ENCODE peak calls at places on chromosomes 4 and X, in five cellular contexts. L, I, Z, X and B are unnamed samples.
A peak's percentile ranks its signal among the peaks of the same experiment; 100 is the strongest.

GRCh38 chrX:8139713-8140112 is 31.4 kb downstream of the VCX2 start:
- DNase-seq in L (no peak), Z (no peak), I (no peak), X (no peak), B (no peak)

GRCh38 chrX:2474963-2475726 is 25.6 kb downstream of the DHRSX start:
- DNase-seq in Z (no peak), L (no peak), I (no peak), X (no peak), B (no peak)

GRCh38 chr4:139144161-139144859 is 32.7 kb downstream of the ELF2 start:
- DNase-seq in L (no peak), I (no peak), Z (peak; percentile 43), X (peak; percentile 30), B (no peak)

GRCh38 chr4:187550256-187550950 is 445.2 kb upstream of the ZFP42 start:
- DNase-seq in X (no peak), I (no peak), L (no peak), Z (no peak), B (no peak)

GRCh38 chrX:120419465-120419864 is 49.6 kb downstream of the LAMP2 start:
- DNase-seq in L (no peak), X (no peak), I (no peak), Z (no peak), B (no peak)

GRCh38 chr4:79576480-79576803 is 168.4 kb upstream of the GK2 start:
- DNase-seq in Z (peak; percentile 56), I (no peak), L (peak; percentile 15), X (peak; percentile 65), B (no peak)

GRCh38 chr4:112938461-112939058 is 110.9 kb upstream of the ANK2 start:
- DNase-seq in Z (peak; percentile 64), L (peak; percentile 32), X (peak; percentile 19), I (no peak), B (no peak)

GRCh38 chr4:159416073-159416472 is 313.2 kb downstream of the RAPGEF2 start:
- DNase-seq in L (no peak), X (no peak), Z (no peak), I (no peak), B (no peak)

GRCh38 chr4:114890773-114891172 is 222.6 kb downstream of the NDST4 start:
- DNase-seq in I (no peak), Z (no peak), X (no peak), L (no peak), B (no peak)

GRCh38 chrX:39665830-39666518 is 431.8 kb downstream of the BCOR start:
- DNase-seq in I (no peak), L (no peak), Z (no peak), X (no peak), B (no peak)

GRCh38 chr4:183469327-183469726 is 24.9 kb downstream of the CDKN2AIP start:
- DNase-seq in I (no peak), Z (no peak), X (no peak), L (no peak), B (no peak)

GRCh38 chr4:5984843-5985242 is 33.4 kb downstream of the C4orf50 start:
- DNase-seq in X (no peak), I (no peak), L (no peak), Z (no peak), B (no peak)

GRCh38 chr4:31160146-31160545 is 440.0 kb downstream of the PCDH7 start:
- DNase-seq in Z (no peak), X (no peak), I (no peak), L (no peak), B (no peak)

GRCh38 chr4:336099-336892 is 1.3 kb upstream of the ZNF141 start:
- DNase-seq in L (no peak), X (peak; percentile 34), Z (peak; percentile 21), I (no peak), B (no peak)

GRCh38 chrX:9788908-9789307 is 2.7 kb downstream of the SHROOM2 start:
- DNase-seq in X (no peak), Z (no peak), I (no peak), L (peak; percentile 43), B (no peak)

GRCh38 chr4:112546476-112546875 is 30.5 kb upstream of the NEUROG2 start:
- DNase-seq in L (no peak), Z (peak; percentile 33), I (no peak), X (no peak), B (no peak)

GRCh38 chr4:18923496-18924161 is 902.1 kb upstream of the LCORL start:
- DNase-seq in I (no peak), X (peak; percentile 38), L (no peak), Z (no peak), B (no peak)

GRCh38 chr4:186792994-186793393 is 69.3 kb upstream of the FAT1 start:
- DNase-seq in L (no peak), X (no peak), I (no peak), Z (no peak), B (no peak)

GRCh38 chr4:40747436-40747835 is 2.3 kb upstream of the NSUN7 start:
- DNase-seq in X (no peak), Z (no peak), L (peak; percentile 2), I (no peak), B (no peak)

GRCh38 chr4:52979821-52980590 is 117.9 kb downstream of the RASL11B start:
- DNase-seq in L (no peak), I (no peak), Z (peak; percentile 12), X (no peak), B (no peak)

GRCh38 chr4:113869743-113870375 is 108.3 kb upstream of the CAMK2D start:
- DNase-seq in Z (no peak), L (no peak), I (no peak), X (no peak), B (no peak)

GRCh38 chr4:6688879-6689505 is 4.7 kb upstream of the S100P start:
- DNase-seq in I (peak; percentile 69), Z (peak; percentile 31), L (no peak), X (no peak), B (peak; percentile 74)

GRCh38 chr4:140762202-140762601 is 6.0 kb upstream of the TBC1D9 start:
- DNase-seq in Z (no peak), X (no peak), L (no peak), I (no peak), B (no peak)

GRCh38 chr4:118338981-118339765 is 13.6 kb downstream of the PRSS12 start:
- DNase-seq in Z (no peak), I (no peak), X (no peak), L (no peak), B (no peak)

GRCh38 chr4:3449047-3449573 is 7.3 kb downstream of the HGFAC start:
- DNase-seq in L (no peak), X (no peak), I (no peak), Z (no peak), B (no peak)

GRCh38 chrX:48648299-48648698 is 35.3 kb upstream of the WAS start:
- DNase-seq in Z (peak; percentile 54), X (peak; percentile 48), L (no peak), I (peak; percentile 15), B (peak; percentile 4)

GRCh38 chr4:123452585-123452984 is 56.0 kb downstream of the SPRY1 start:
- DNase-seq in L (no peak), I (no peak), Z (no peak), X (no peak), B (no peak)

GRCh38 chr4:108890491-108890890 is 127.6 kb upstream of the ETNPPL start:
- DNase-seq in L (no peak), I (no peak), X (no peak), Z (no peak), B (no peak)

GRCh38 chrX:139200793-139201192 is 329.7 kb upstream of the F9 start:
- DNase-seq in X (no peak), I (no peak), L (no peak), Z (no peak), B (no peak)

GRCh38 chrX:703466-704210 is 73.0 kb downstream of the SHOX start:
- DNase-seq in I (no peak), Z (no peak), L (no peak), X (no peak), B (no peak)

GRCh38 chrX:51641421-51642021 is 22.8 kb upstream of the CENPVL3 start:
- DNase-seq in L (peak; percentile 0), Z (peak; percentile 67), I (no peak), X (peak; percentile 63), B (no peak)

GRCh38 chrX:106894392-106894909 is 8.7 kb downstream of the RIPPLY1 start:
- DNase-seq in L (peak; percentile 50), I (peak; percentile 33), X (peak; percentile 86), Z (peak; percentile 81), B (peak; percentile 11)